ENCODE peak calls at places on chromosomes 12 and 14, in six cellular contexts. T, D, A, L, M and Y are unnamed samples.

GRCh38 chr14:59570122-59570521 is 6.5 kb downstream of the CCDC175 start:
- DNase-seq in T (no peak), D (no peak), A (no peak), L (peak; percentile 19), M (no peak), Y (no peak)

GRCh38 chr12:49863946-49864816 is 21.3 kb upstream of the BCDIN3D start:
- DNase-seq in T (no peak), D (no peak), A (no peak), L (no peak), M (no peak), Y (no peak)

GRCh38 chr14:54784657-54785056 is 118.0 kb downstream of the GCH1 start:
- DNase-seq in T (no peak), D (no peak), A (no peak), L (no peak), M (no peak), Y (no peak)

GRCh38 chr12:1473418-1473817 is 121.0 kb downstream of the FBXL14 start:
- DNase-seq in T (no peak), D (no peak), A (no peak), L (no peak), M (no peak), Y (peak; percentile 67)

GRCh38 chr14:74425525-74426201 is 347 bp downstream of the SYNDIG1L start:
- DNase-seq in T (peak; percentile 74), D (peak; percentile 94), A (no peak), L (peak; percentile 73), M (peak; percentile 82), Y (no peak)

GRCh38 chr14:63438065-63438757 is 105.0 kb downstream of the PPP2R5E start:
- DNase-seq in T (no peak), D (no peak), A (peak; percentile 92), L (peak; percentile 58), M (no peak), Y (peak; percentile 92)

GRCh38 chr12:31915442-31915841 is 43.8 kb upstream of the RESF1 start:
- DNase-seq in T (no peak), D (no peak), A (no peak), L (no peak), M (no peak), Y (no peak)

GRCh38 chr14:69612759-69613145 is 1.4 kb downstream of the SUSD6 start:
- DNase-seq in T (no peak), D (no peak), A (no peak), L (no peak), M (no peak), Y (peak; percentile 71)

GRCh38 chr12:49088932-49089330 is 5.7 kb downstream of the DHH start:
- DNase-seq in T (no peak), D (no peak), A (no peak), L (no peak), M (no peak), Y (no peak)

GRCh38 chr14:85122690-85123089 is 407.3 kb upstream of the FLRT2 start:
- DNase-seq in T (no peak), D (no peak), A (peak; percentile 46), L (no peak), M (no peak), Y (peak; percentile 37)

GRCh38 chr14:24372701-24373416 is 4.9 kb downstream of the NFATC4 start:
- DNase-seq in T (no peak), D (no peak), A (no peak), L (no peak), M (no peak), Y (no peak)

GRCh38 chr12:1662761-1663439 is 28.0 kb upstream of the ADIPOR2 start:
- DNase-seq in T (no peak), D (peak; percentile 66), A (no peak), L (peak; percentile 88), M (peak; percentile 91), Y (peak; percentile 43)

GRCh38 chr12:116222358-116222757 is 55.1 kb downstream of the MED13L start:
- DNase-seq in T (peak; percentile 79), D (no peak), A (peak; percentile 94), L (peak; percentile 78), M (no peak), Y (peak; percentile 90)

GRCh38 chr14:74211945-74212580 is 27.2 kb upstream of the VSX2 start:
- DNase-seq in T (no peak), D (no peak), A (no peak), L (no peak), M (no peak), Y (no peak)

GRCh38 chr12:119182701-119183493 is 4.2 kb downstream of the HSPB8 start:
- DNase-seq in T (no peak), D (no peak), A (peak; percentile 35), L (peak; percentile 50), M (no peak), Y (peak; percentile 32)

GRCh38 chr14:95431199-95432145 is 85.0 kb downstream of the SYNE3 start:
- DNase-seq in T (peak; percentile 65), D (no peak), A (peak; percentile 17), L (peak; percentile 51), M (peak; percentile 43), Y (peak; percentile 35)

GRCh38 chr12:71846322-71846940 is 6.9 kb downstream of the TBC1D15 start:
- DNase-seq in T (no peak), D (no peak), A (peak; percentile 47), L (peak; percentile 25), M (no peak), Y (peak; percentile 55)
- TF ChIP-seq CTCF in T (peak; percentile 2), D (peak; percentile 22), A (peak; percentile 61), L (peak; percentile 63), M (peak; percentile 19), Y (peak; percentile 37)

DNA sequence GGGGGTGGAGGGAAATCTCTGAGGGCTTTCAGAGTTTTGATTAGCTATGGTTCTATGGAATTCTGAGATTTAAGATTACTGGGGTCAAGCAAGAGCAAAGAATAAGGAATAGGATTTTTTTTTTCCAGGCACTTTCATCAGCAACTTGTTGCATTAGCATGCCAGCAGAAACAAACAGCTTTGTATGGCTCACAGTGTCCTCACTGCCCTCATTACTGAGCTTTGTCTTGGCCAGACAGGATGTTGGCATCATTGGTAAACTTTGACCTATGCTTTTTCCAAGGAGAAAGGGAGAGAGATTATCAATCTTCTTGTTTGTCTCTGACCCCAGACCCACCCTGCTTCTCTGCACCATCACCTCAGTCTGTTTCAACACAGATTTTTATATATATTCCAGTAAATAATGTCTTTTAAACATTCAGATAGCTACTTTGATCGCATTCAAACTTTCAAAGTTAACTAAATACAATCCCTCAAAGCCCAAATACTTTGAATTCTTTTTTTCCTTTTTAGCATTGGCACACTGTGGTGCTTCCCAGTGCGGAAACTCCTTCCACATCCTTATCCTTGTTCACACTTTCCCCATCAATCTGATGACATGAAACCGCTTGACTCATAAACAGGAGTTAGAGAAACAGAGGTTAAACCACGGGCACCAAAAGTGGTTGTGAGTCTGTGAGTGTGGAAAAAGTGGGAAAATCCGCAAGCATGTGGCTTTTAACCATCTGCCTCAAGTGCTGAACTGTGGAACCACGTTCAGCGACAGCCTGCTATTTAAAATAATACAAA is 282.2 kb upstream of the FAR2 start:
- DNase-seq in T (no peak), D (no peak), A (no peak), L (no peak), M (no peak), Y (no peak)
- TF ChIP-seq CTCF in T (no peak), D (no peak), A (no peak), L (no peak), M (no peak), Y (no peak)

DNA sequence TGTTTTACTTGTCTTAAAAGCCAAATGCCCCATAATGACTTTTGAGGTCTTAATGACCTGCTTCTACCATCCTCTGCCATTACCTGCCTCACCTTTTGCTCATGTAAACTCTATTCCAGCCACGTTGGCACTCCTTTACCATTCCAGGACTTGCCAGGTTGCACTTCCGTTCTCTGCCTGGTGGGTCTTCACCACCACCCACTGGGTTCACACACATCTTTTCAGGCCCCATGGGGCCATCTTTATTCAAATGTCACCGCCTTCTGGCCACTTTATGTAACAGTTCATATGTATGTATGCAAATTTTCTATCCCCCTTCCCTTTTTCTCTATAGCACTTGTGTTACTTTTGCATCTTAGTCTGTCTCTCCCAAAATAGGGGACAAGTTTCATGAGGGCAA is 57.7 kb downstream of the ATP2A2 start:
- DNase-seq in T (no peak), D (no peak), A (no peak), L (no peak), M (no peak), Y (no peak)
- TF ChIP-seq CTCF in T (no peak), D (no peak), A (peak; percentile 9), L (peak; percentile 7), M (no peak), Y (peak; percentile 5)

GRCh38 chr14:103545219-103545914 is 16.4 kb downstream of the TRMT61A start:
- DNase-seq in T (no peak), D (no peak), A (no peak), L (no peak), M (no peak), Y (no peak)

GRCh38 chr14:103544627-103545218 is 15.7 kb downstream of the TRMT61A start:
- DNase-seq in T (no peak), D (no peak), A (no peak), L (no peak), M (no peak), Y (no peak)

GRCh38 chr14:103543140-103543539 is 14.1 kb downstream of the TRMT61A start:
- DNase-seq in T (no peak), D (no peak), A (no peak), L (no peak), M (no peak), Y (no peak)

GRCh38 chr14:103542545-103543088 is 13.6 kb downstream of the TRMT61A start:
- DNase-seq in T (no peak), D (peak; percentile 57), A (no peak), L (peak; percentile 77), M (peak; percentile 83), Y (no peak)

GRCh38 chr14:103543721-103544626 is 15.0 kb downstream of the TRMT61A start:
- DNase-seq in T (no peak), D (no peak), A (no peak), L (no peak), M (no peak), Y (no peak)
- TF ChIP-seq CTCF in T (no peak), D (no peak), A (no peak), L (no peak), M (no peak), Y (no peak)

DNA sequence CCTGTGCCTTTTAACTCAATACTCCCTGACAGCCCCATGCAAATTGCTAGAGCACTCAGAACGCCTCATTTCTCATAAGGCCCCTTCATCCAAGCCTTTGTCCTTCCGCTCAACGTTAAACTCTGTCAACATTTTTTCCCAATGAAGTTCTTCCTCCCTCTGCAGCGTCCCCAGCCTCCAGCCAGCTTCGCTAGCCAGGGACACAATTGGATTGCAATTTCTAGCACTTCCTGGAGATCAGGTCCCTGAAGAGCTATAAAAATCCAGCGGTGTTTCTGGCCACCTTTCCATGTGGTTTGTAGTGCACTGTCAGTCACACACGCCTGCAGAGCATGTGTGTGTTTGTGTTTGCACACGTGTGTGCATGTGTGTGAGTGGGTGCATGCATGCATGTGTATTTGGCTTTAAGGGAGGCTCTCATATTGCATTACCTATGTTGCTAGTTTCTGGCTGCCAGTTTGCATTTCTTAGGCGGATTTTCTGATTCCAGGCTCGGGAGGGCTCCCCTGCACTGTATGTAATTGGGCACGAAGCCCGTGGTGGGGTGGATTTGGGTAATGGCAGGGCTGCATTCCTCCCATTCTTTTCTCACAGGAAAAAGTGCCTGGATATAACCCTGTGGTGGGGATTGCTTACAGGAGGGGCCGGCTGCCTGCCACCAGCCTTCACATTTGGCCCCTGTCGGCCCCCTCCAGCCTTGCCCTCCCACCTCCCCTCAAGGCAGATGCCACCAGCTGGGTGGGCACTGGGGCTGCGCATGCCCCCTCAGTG is 73.8 kb downstream of the TSPAN9 start:
- DNase-seq in T (no peak), D (no peak), A (peak; percentile 48), L (no peak), M (peak; percentile 44), Y (no peak)
- TF ChIP-seq CTCF in T (no peak), D (no peak), A (no peak), L (no peak), M (no peak), Y (no peak)

GRCh38 chr14:100767003-100767787 is 40.5 kb downstream of the DLK1 start:
- DNase-seq in T (no peak), D (no peak), A (no peak), L (no peak), M (no peak), Y (no peak)
- TF ChIP-seq CTCF in T (no peak), D (no peak), A (no peak), L (no peak), M (no peak), Y (no peak)